ENCODE peak calls at places on chromosomes 1 and 21, in eight cellular contexts. C is GM06990, R is left lung, U is WERI-Rb-1, W is kidney, M is HCT116, T is K562, H is A673. J is an unnamed sample.

GRCh38 chr1:36962991-36963390 is 71.3 kb downstream of the GRIK3 start:
- DNase-seq in C (no peak), R (peak), U (peak), W (no peak), M (no peak), T (no peak), H (no peak), J (no peak)

GRCh38 chr1:26733392-26733791 is 37.6 kb downstream of the ARID1A start:
- DNase-seq in C (no peak), R (no peak), U (no peak), W (no peak), M (no peak), T (no peak), H (no peak), J (no peak)

GRCh38 chr1:27015260-27015659 is 2.6 kb upstream of the TENT5B start:
- DNase-seq in C (no peak), R (no peak), U (no peak), W (no peak), M (no peak), T (no peak), H (no peak), J (no peak)

GRCh38 chr1:173861731-173862145 is 6.1 kb downstream of the GAS5 start:
- DNase-seq in C (no peak), R (no peak), U (no peak), W (no peak), M (no peak), T (no peak), H (no peak), J (no peak)

GRCh38 chr1:109649380-109649987 is 6.4 kb upstream of the GSTM4 start:
- DNase-seq in C (no peak), R (no peak), U (no peak), W (no peak), M (peak), T (peak), H (peak), J (no peak)

GRCh38 chr1:9231648-9232332 is 2.8 kb upstream of the H6PD start:
- DNase-seq in C (no peak), R (no peak), U (no peak), W (no peak), M (no peak), T (no peak), H (no peak), J (no peak)

GRCh38 chr1:231729541-231729940 is 103.0 kb downstream of the DISC1 start:
- DNase-seq in C (no peak), R (no peak), U (no peak), W (no peak), M (no peak), T (no peak), H (no peak), J (no peak)

GRCh38 chr1:62306065-62306464 is 13.2 kb downstream of the KANK4 start:
- DNase-seq in C (no peak), R (no peak), U (no peak), W (no peak), M (no peak), T (no peak), H (no peak), J (no peak)

GRCh38 chr1:171566467-171566866 is 55.6 kb upstream of the MYOCOS start:
- DNase-seq in C (no peak), R (no peak), U (no peak), W (no peak), M (no peak), T (no peak), H (peak), J (no peak)

GRCh38 chr1:86704972-86705632 is 726 bp downstream of the SH3GLB1 start:
- DNase-seq in C (no peak), R (peak), U (peak), W (peak), M (peak), T (peak), H (peak), J (no peak)

GRCh38 chr1:222028151-222028550 is 286.3 kb upstream of the DUSP10 start:
- DNase-seq in C (no peak), R (no peak), U (peak), W (no peak), M (no peak), T (no peak), H (no peak), J (no peak)

GRCh38 chr1:69221492-69221990 is 346.2 kb upstream of the LRRC7 start:
- DNase-seq in C (no peak), R (no peak), U (no peak), W (no peak), M (no peak), T (no peak), H (peak), J (no peak)

GRCh38 chr1:93821412-93822144 is 57.4 kb downstream of the DNTTIP2 start:
- DNase-seq in C (no peak), R (no peak), U (no peak), W (no peak), M (no peak), T (no peak), H (no peak), J (no peak)

GRCh38 chr1:110089561-110090275 is 19.2 kb upstream of the ALX3 start:
- DNase-seq in C (no peak), R (no peak), U (no peak), W (no peak), M (no peak), T (peak), H (no peak), J (no peak)

GRCh38 chr1:214823311-214824117 is 220.5 kb downstream of the CENPF start:
- DNase-seq in C (no peak), R (no peak), U (peak), W (no peak), M (no peak), T (peak), H (peak), J (no peak)

GRCh38 chr1:226310123-226310540 is 1.2 kb upstream of the LIN9 start:
- DNase-seq in C (no peak), R (no peak), U (no peak), W (no peak), M (no peak), T (no peak), H (no peak), J (no peak)

GRCh38 chr1:228668553-228669400 is 66.5 kb upstream of the RHOU start:
- DNase-seq in C (no peak), R (no peak), U (no peak), W (no peak), M (no peak), T (no peak), H (no peak), J (no peak)

GRCh38 chr1:52549267-52549666 is 3.6 kb downstream of the TUT4 start:
- DNase-seq in C (no peak), R (no peak), U (no peak), W (no peak), M (no peak), T (no peak), H (no peak), J (no peak)

GRCh38 chr1:151106891-151107290 is 36.3 kb downstream of the GABPB2 start:
- DNase-seq in C (no peak), R (no peak), U (no peak), W (no peak), M (no peak), T (no peak), H (no peak), J (no peak)

GRCh38 chr21:34761758-34762330 is 93.0 kb downstream of the CLIC6 start:
- DNase-seq in C (no peak), R (no peak), U (no peak), W (no peak), M (no peak), T (no peak), H (no peak), J (no peak)

GRCh38 chr1:211833174-211833820 is 2.7 kb upstream of the LPGAT1 start:
- DNase-seq in C (no peak), R (no peak), U (no peak), W (no peak), M (no peak), T (no peak), H (no peak), J (no peak)

GRCh38 chr21:44024895-44025353 is 12.8 kb downstream of the TRAPPC10 start:
- DNase-seq in C (no peak), R (no peak), U (no peak), W (no peak), M (no peak), T (no peak), H (no peak), J (no peak)

GRCh38 chr1:37947364-37947763 is 511 bp upstream of the INPP5B start:
- DNase-seq in C (no peak), R (peak), U (no peak), W (no peak), M (no peak), T (no peak), H (no peak), J (no peak)

GRCh38 chr21:14215971-14216621 is at the start of gene RBM11:
- DNase-seq in C (peak), R (peak), U (peak), W (peak), M (no peak), T (peak), H (peak), J (no peak)

GRCh38 chr1:47186267-47187185 is 3.3 kb downstream of the PDZK1IP1 start:
- DNase-seq in C (no peak), R (no peak), U (no peak), W (no peak), M (no peak), T (no peak), H (no peak), J (no peak)

GRCh38 chr1:145884675-145885074 is 991 bp downstream of the ANKRD35 start:
- DNase-seq in C (no peak), R (no peak), U (no peak), W (no peak), M (no peak), T (no peak), H (no peak), J (no peak)

GRCh38 chr1:218568962-218569530 is 223.9 kb downstream of the TGFB2 start:
- DNase-seq in C (no peak), R (no peak), U (no peak), W (no peak), M (no peak), T (no peak), H (no peak), J (no peak)

GRCh38 chr1:52637946-52638345 is 5.0 kb downstream of the SHISAL2A start:
- DNase-seq in C (no peak), R (no peak), U (no peak), W (no peak), M (no peak), T (no peak), H (no peak), J (no peak)

GRCh38 chr1:2617981-2618470 is 14.8 kb downstream of the MMEL1 start:
- DNase-seq in C (no peak), R (no peak), U (no peak), W (no peak), M (no peak), T (no peak), H (no peak), J (no peak)

GRCh38 chr1:225700164-225700740 is 47.3 kb upstream of the ENAH start:
- DNase-seq in C (no peak), R (no peak), U (no peak), W (no peak), M (peak), T (no peak), H (peak), J (no peak)

GRCh38 chr1:228900099-228900965 is 165.1 kb downstream of the RHOU start:
- DNase-seq in C (no peak), R (no peak), U (no peak), W (no peak), M (no peak), T (no peak), H (no peak), J (no peak)

GRCh38 chr1:93999806-94000205 is 90.6 kb upstream of the GCLM start:
- DNase-seq in C (no peak), R (no peak), U (no peak), W (no peak), M (no peak), T (no peak), H (no peak), J (no peak)

GRCh38 chr1:193434319-193434718 is 247.9 kb upstream of the B3GALT2 start:
- DNase-seq in C (no peak), R (no peak), U (no peak), W (no peak), M (no peak), T (no peak), H (peak), J (no peak)

GRCh38 chr1:9476790-9477463 is 62.3 kb upstream of the SLC25A33 start:
- DNase-seq in C (no peak), R (no peak), U (no peak), W (no peak), M (no peak), T (no peak), H (no peak), J (no peak)

GRCh38 chr1:182069028-182069466 is 7.5 kb upstream of the ZNF648 start:
- DNase-seq in C (no peak), R (peak), U (peak), W (peak), M (peak), T (peak), H (peak), J (no peak)
- TF ChIP-seq CTCF in C (peak), R (peak), U (peak), W (peak), M (peak), T (peak), H (peak), J (peak)

GRCh38 chr1:21935393-21935804 is 1.7 kb downstream of the HSPG2 start:
- DNase-seq in C (no peak), R (no peak), U (no peak), W (no peak), M (no peak), T (no peak), H (no peak), J (no peak)
- H3K4me3 ChIP-seq in C (no peak), R (peak), U (no peak), W (peak), M (peak), T (peak), H (no peak), J (no peak)

GRCh38 chr1:68162761-68163160 is 69.6 kb downstream of the WLS start:
- DNase-seq in C (no peak), R (no peak), U (no peak), W (no peak), M (no peak), T (peak), H (no peak), J (no peak)
- TF ChIP-seq CTCF in C (no peak), R (no peak), U (peak), W (no peak), M (peak), T (peak), H (peak), J (peak)

GRCh38 chr21:41778974-41779600 is 12.2 kb upstream of the RIPK4 start:
- DNase-seq in C (no peak), R (no peak), U (peak), W (no peak), M (no peak), T (peak), H (peak), J (no peak)
- H3K4me3 ChIP-seq in C (no peak), R (no peak), U (peak), W (no peak), M (no peak), T (no peak), H (peak), J (no peak)

J was measured in GM12864.